ENCODE peak calls at places on chromosomes 11 and 22, in five cellular contexts. R, V, N, C and U are unnamed samples.

GRCh38 chr11:74269161-74269809 is 42.2 kb downstream of the P4HA3 start:
- DNase-seq in R (no peak), V (no peak), N (no peak), C (no peak), U (no peak)

GRCh38 chr11:103863497-103863896 is 172.9 kb upstream of the DDI1 start:
- DNase-seq in R (no peak), V (no peak), N (no peak), C (no peak), U (no peak)

GRCh38 chr11:65132988-65133700 is 1.2 kb downstream of the SYVN1 start:
- DNase-seq in R (no peak), V (peak; percentile 20), N (no peak), C (no peak), U (peak; percentile 85)

GRCh38 chr11:80443177-80443576 is 1002.3 kb upstream of the TENM4 start:
- DNase-seq in R (no peak), V (no peak), N (no peak), C (no peak), U (no peak)

GRCh38 chr22:40855104-40855959 is 1.1 kb downstream of the ST13 start:
- DNase-seq in R (peak; percentile 28), V (no peak), N (no peak), C (no peak), U (no peak)

GRCh38 chr22:16917144-16918003 is 90.6 kb downstream of the GAB4 start:
- DNase-seq in R (peak; percentile 73), V (peak; percentile 56), N (peak; percentile 49), C (peak; percentile 68), U (peak; percentile 64)

GRCh38 chr11:129189646-129190045 is 2.5 kb downstream of the ARHGAP32 start:
- DNase-seq in R (no peak), V (no peak), N (no peak), C (no peak), U (no peak)

GRCh38 chr11:95711945-95712221 is 77.7 kb downstream of the FAM76B start:
- DNase-seq in R (no peak), V (no peak), N (no peak), C (no peak), U (no peak)

GRCh38 chr11:124069429-124070401 is 28.6 kb upstream of the OR10G7 start:
- DNase-seq in R (no peak), V (no peak), N (peak; percentile 41), C (no peak), U (peak; percentile 66)

GRCh38 chr22:29062286-29062949 is 787 bp upstream of the C22orf31 start:
- DNase-seq in R (no peak), V (no peak), N (no peak), C (no peak), U (no peak)

GRCh38 chr11:111604392-111605009 is 2.3 kb downstream of the SIK2 start:
- DNase-seq in R (peak; percentile 16), V (no peak), N (peak; percentile 40), C (no peak), U (no peak)

GRCh38 chr11:134047586-134047999 is 21.3 kb upstream of the JAM3 start:
- DNase-seq in R (peak; percentile 66), V (peak; percentile 83), N (no peak), C (peak; percentile 77), U (no peak)

GRCh38 chr11:129856036-129856435 is 39.3 kb downstream of the NFRKB start:
- DNase-seq in R (no peak), V (no peak), N (no peak), C (no peak), U (no peak)

GRCh38 chr11:15123849-15124248 is 9.1 kb downstream of the INSC start:
- DNase-seq in R (no peak), V (no peak), N (no peak), C (no peak), U (no peak)

GRCh38 chr22:44182591-44183588 is 2.2 kb downstream of the PARVG start:
- DNase-seq in R (peak; percentile 34), V (peak; percentile 34), N (no peak), C (peak; percentile 83), U (peak; percentile 88)

GRCh38 chr11:12117200-12117995 is 7.0 kb downstream of the MICAL2 start:
- DNase-seq in R (no peak), V (no peak), N (no peak), C (no peak), U (no peak)

GRCh38 chr11:16511109-16511806 is 154.9 kb upstream of the SOX6 start:
- DNase-seq in R (no peak), V (no peak), N (no peak), C (no peak), U (no peak)

GRCh38 chr11:124644426-124645280 is 22.0 kb downstream of the TBRG1 start:
- DNase-seq in R (peak; percentile 25), V (peak; percentile 35), N (peak; percentile 80), C (no peak), U (peak; percentile 51)

GRCh38 chr11:57971272-57972012 is 52.2 kb upstream of the OR9Q1 start:
- DNase-seq in R (no peak), V (no peak), N (no peak), C (no peak), U (no peak)

GRCh38 chr11:33449798-33450197 is 192.6 kb downstream of the HIPK3 start:
- DNase-seq in R (no peak), V (no peak), N (no peak), C (no peak), U (no peak)

GRCh38 chr11:22392561-22392960 is 54.4 kb downstream of the SLC17A6 start:
- DNase-seq in R (no peak), V (no peak), N (no peak), C (no peak), U (no peak)

GRCh38 chr11:57251491-57252104 is 14.5 kb upstream of the APLNR start:
- DNase-seq in R (peak; percentile 30), V (no peak), N (no peak), C (no peak), U (no peak)

GRCh38 chr22:23256986-23257888 is 76.9 kb downstream of the BCR start:
- DNase-seq in R (peak; percentile 73), V (peak; percentile 74), N (no peak), C (no peak), U (no peak)

GRCh38 chr11:111574373-111575230 is 27.6 kb upstream of the SIK2 start:
- DNase-seq in R (no peak), V (no peak), N (no peak), C (no peak), U (no peak)

GRCh38 chr22:28179392-28179791 is 260.3 kb upstream of the PITPNB start:
- DNase-seq in R (no peak), V (no peak), N (no peak), C (no peak), U (no peak)

GRCh38 chr11:10375280-10376048 is 70.6 kb downstream of the ADM start:
- DNase-seq in R (no peak), V (no peak), N (no peak), C (no peak), U (no peak)

GRCh38 chr11:63490551-63491239 is at the start of gene PLAAT5:
- DNase-seq in R (no peak), V (no peak), N (peak; percentile 60), C (no peak), U (peak; percentile 64)
- H3K27ac ChIP-seq in R (peak within 1 kb of the TSS; percentile 89), V (peak within 1 kb of the TSS; percentile 70), N (no peak within 1 kb of the TSS), C (peak within 1 kb of the TSS; percentile 30), U (peak within 1 kb of the TSS; percentile 59)

GRCh38 chr11:72686639-72687215 is 12.5 kb upstream of the PDE2A start:
- DNase-seq in R (no peak), V (no peak), N (no peak), C (no peak), U (no peak)

GRCh38 chr11:72688929-72689328 is 14.7 kb upstream of the PDE2A start:
- DNase-seq in R (no peak), V (no peak), N (no peak), C (no peak), U (no peak)

GRCh38 chr11:72685560-72686480 is 11.6 kb upstream of the PDE2A start:
- DNase-seq in R (peak; percentile 53), V (peak; percentile 42), N (no peak), C (peak; percentile 68), U (no peak)

GRCh38 chr11:72688486-72688885 is 14.3 kb upstream of the PDE2A start:
- DNase-seq in R (no peak), V (no peak), N (no peak), C (no peak), U (no peak)

DNA sequence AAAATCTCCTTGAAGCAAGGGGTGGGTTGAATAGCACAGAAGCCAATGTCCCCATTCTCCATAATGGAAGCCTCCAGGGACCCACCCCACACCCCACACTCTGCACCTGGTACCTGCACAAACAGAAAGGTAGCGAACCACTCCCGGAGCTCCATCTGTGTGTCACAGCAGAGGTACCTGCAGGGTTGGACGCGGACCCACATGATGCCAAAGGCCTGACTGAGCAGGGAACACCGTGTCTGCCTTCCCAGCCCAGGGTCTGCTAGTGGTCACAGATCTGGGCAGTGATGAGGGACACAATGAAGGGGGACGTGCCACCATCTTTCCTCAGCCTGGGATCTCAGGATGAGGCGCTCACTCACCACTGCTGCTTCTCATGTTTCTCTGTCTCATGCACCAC is 13.1 kb upstream of the PDE2A start:
- DNase-seq in R (no peak), V (no peak), N (no peak), C (no peak), U (no peak)
- H3K27ac ChIP-seq in R (no peak overlapping the region), V (peak overlapping the region; percentile 65), N (no peak overlapping the region), C (peak overlapping the region; percentile 64), U (no peak overlapping the region)

GRCh38 chr11:131223198-131223975 is 147.0 kb upstream of the NTM start:
- DNase-seq in R (no peak), V (no peak), N (no peak), C (no peak), U (no peak)
- H3K27ac ChIP-seq in R (no peak overlapping the region), V (no peak overlapping the region), N (no peak overlapping the region), C (no peak overlapping the region), U (no peak overlapping the region)

GRCh38 chr22:42174062-42174461 is 43.5 kb upstream of the CYP2D6 start:
- DNase-seq in R (no peak), V (no peak), N (no peak), C (no peak), U (no peak)

GRCh38 chr22:42171946-42172345 is 41.3 kb upstream of the CYP2D6 start:
- DNase-seq in R (no peak), V (no peak), N (no peak), C (no peak), U (no peak)

GRCh38 chr22:42173183-42173926 is 42.7 kb upstream of the CYP2D6 start:
- DNase-seq in R (no peak), V (no peak), N (no peak), C (no peak), U (no peak)

GRCh38 chr22:42171417-42171816 is 40.8 kb upstream of the CYP2D6 start:
- DNase-seq in R (no peak), V (no peak), N (no peak), C (no peak), U (no peak)

DNA sequence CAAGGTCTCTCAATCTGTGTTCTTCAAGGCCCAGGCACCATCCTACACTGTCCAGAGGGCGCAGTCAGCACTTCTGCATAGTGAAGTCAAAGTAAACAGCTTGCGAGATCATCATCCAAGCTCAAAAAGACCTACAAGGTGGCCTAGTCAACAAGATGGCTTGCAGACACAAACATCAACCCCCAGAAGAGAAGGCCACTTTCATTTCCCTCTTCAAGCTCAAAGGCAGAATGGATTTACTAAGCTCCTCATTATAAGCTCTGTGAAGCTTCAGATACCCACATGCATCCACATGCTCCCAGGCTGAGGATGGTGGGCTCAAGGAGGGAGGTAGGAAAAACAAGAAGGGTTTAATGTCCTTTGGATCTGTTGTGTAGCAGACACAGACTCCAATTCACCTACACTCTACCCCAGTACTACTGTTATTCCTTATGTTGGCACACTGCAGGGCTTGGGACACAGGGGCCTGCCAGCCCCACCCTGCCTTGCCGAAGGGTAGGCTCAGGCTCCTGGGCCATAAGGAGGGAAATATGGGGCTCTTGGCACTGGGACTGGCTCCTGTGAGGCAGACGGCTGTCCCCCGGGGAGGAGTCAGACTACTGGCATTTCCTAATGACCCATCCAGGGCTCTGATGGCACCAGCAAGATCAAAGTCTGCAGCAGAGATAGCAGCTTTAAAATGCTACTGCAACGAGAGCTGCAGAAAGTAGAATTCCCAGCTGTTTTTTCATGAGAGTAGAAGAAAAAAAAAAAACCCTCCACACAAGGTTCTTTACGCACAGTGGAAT is 42.0 kb upstream of the CYP2D6 start:
- DNase-seq in R (no peak), V (no peak), N (no peak), C (no peak), U (no peak)
- H3K27ac ChIP-seq in R (no peak overlapping the region), V (no peak overlapping the region), N (no peak overlapping the region), C (no peak overlapping the region), U (no peak overlapping the region)